ENCODE peak calls at places on chromosomes 16 and 17, in seven cellular contexts. J is body of pancreas, A is H1, X is tibial nerve, T is uterus, P is breast epithelium, L is IMR-90. U is an unnamed sample. For H3K9me3, the result is how much of the 10 kb centered on the place peaks cover.

GRCh38 chr16:72908362-72908838 is 139.5 kb downstream of the ZFHX3 start:
- DNase-seq in J (peak), A (no peak), X (no peak), T (no peak), P (no peak), L (no peak), U (no peak)

GRCh38 chr16:66293207-66293735 is 73.2 kb upstream of the CDH5 start:
- DNase-seq in J (no peak), A (no peak), X (no peak), T (no peak), P (no peak), L (no peak), U (no peak)

GRCh38 chr16:73228649-73229048 is 180.7 kb upstream of the ZFHX3 start:
- DNase-seq in J (no peak), A (no peak), X (no peak), T (peak), P (no peak), L (peak), U (no peak)

GRCh38 chr17:2383628-2384167 is 17.2 kb downstream of the MNT start:
- DNase-seq in J (no peak), A (no peak), X (no peak), T (no peak), P (no peak), L (no peak), U (no peak)

GRCh38 chr17:62703776-62704380 is 76.4 kb downstream of the MRC2 start:
- DNase-seq in J (peak), A (peak), X (peak), T (peak), P (peak), L (peak), U (peak)

GRCh38 chr17:13024526-13025263 is 6.9 kb upstream of the ELAC2 start:
- DNase-seq in J (peak), A (peak), X (no peak), T (peak), P (no peak), L (peak), U (peak)

GRCh38 chr16:30027588-30028437 is 3.3 kb downstream of the TLCD3B start:
- DNase-seq in J (no peak), A (no peak), X (no peak), T (no peak), P (no peak), L (no peak), U (no peak)

GRCh38 chr17:41064301-41064700 is 1.4 kb downstream of the KRTAP2-4 start:
- DNase-seq in J (no peak), A (no peak), X (no peak), T (no peak), P (no peak), L (no peak), U (no peak)

GRCh38 chr16:24721830-24722238 is 7.6 kb upstream of the TNRC6A start:
- DNase-seq in J (no peak), A (no peak), X (no peak), T (no peak), P (no peak), L (no peak), U (no peak)

GRCh38 chr17:68906638-68907037 is 48.6 kb downstream of the ABCA8 start:
- DNase-seq in J (peak), A (no peak), X (no peak), T (no peak), P (no peak), L (peak), U (no peak)

GRCh38 chr17:41718287-41718645 is 6.1 kb downstream of the GAST start:
- DNase-seq in J (no peak), A (no peak), X (no peak), T (no peak), P (no peak), L (no peak), U (no peak)

GRCh38 chr17:79506955-79507354 is 103.9 kb downstream of the RBFOX3 start:
- DNase-seq in J (no peak), A (no peak), X (no peak), T (no peak), P (no peak), L (no peak), U (no peak)
- H3K9me3 ChIP-seq in J (under half), A (under half), X (under half), T (under half), P (under half), L (under half), U (under half)

GRCh38 chr16:18801197-18801972 is at the start of gene ARL6IP1:
- DNase-seq in J (peak), A (peak), X (peak), T (peak), P (peak), L (peak), U (peak)
- TF ChIP-seq POLR2A in J (peak), A (peak), X (peak), T (peak), P (peak), L (peak), U (peak)

GRCh38 chr16:19240494-19240893 is 45.0 kb upstream of the CLEC19A start:
- DNase-seq in J (no peak), A (no peak), X (no peak), T (no peak), P (no peak), L (no peak), U (no peak)
- H3K9me3 ChIP-seq in J (under half), A (under half), X (under half), T (under half), P (under half), L (under half), U (under half)

GRCh38 chr16:15434425-15435215 is at the start of gene BMERB1:
- DNase-seq in J (peak), A (peak), X (peak), T (peak), P (peak), L (peak), U (peak)
- TF ChIP-seq POLR2A in J (peak), A (no peak), X (peak), T (peak), P (no peak), L (peak), U (peak)

DNA sequence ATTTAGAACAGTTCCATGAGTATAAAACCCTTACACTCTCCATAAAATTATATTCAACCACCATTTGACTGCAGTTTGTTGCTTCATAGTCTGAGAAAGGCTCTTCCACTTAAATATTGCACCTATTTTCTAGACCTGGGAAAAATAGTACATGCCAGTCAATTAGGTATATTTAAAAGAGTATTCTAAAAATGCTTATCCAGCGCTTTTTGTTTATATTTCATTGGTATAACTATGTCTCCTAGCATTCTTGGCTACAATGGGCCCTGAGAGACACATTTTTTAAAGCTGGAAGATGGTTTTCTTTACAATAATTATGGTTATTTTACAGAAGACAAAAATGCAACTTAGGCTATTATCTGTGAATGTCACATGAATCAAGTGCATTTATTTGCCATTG is 439.4 kb downstream of the KCNJ18 start:
- DNase-seq in J (no peak), A (no peak), X (no peak), T (no peak), P (no peak), L (no peak), U (no peak)
- H3K9me3 ChIP-seq in J (under half), A (under half), X (under half), T (under half), P (under half), L (under half), U (under half)

GRCh38 chr17:27630607-27631408 is at the start of gene LGALS9:
- DNase-seq in J (peak), A (no peak), X (no peak), T (no peak), P (no peak), L (peak), U (peak)
- TF ChIP-seq POLR2A in J (peak), A (no peak), X (no peak), T (no peak), P (no peak), L (no peak), U (peak)

DNA sequence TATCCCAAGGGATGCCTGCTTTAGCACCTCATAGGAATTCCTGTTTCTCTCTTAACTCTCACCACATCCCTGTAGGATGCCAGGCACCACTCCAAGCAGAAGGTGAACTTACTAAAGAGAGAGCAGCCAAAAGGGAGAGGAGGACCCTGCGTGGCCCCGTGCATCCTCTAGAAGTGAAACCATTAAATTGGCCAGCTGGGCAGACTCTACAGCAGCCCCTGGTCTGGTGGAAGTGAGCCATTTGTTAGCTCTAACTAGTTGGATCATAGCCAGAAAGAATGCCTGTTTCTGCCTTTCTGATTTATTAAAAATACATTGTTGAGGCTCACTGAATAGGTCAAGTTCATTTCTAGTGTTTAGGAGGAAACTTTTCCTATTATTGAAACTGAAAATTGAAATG is 22.3 kb downstream of the TMEM11 start:
- DNase-seq in J (no peak), A (no peak), X (no peak), T (no peak), P (no peak), L (no peak), U (no peak)
- H3K9me3 ChIP-seq in J (under half), A (under half), X (under half), T (under half), P (under half), L (under half), U (under half)

DNA sequence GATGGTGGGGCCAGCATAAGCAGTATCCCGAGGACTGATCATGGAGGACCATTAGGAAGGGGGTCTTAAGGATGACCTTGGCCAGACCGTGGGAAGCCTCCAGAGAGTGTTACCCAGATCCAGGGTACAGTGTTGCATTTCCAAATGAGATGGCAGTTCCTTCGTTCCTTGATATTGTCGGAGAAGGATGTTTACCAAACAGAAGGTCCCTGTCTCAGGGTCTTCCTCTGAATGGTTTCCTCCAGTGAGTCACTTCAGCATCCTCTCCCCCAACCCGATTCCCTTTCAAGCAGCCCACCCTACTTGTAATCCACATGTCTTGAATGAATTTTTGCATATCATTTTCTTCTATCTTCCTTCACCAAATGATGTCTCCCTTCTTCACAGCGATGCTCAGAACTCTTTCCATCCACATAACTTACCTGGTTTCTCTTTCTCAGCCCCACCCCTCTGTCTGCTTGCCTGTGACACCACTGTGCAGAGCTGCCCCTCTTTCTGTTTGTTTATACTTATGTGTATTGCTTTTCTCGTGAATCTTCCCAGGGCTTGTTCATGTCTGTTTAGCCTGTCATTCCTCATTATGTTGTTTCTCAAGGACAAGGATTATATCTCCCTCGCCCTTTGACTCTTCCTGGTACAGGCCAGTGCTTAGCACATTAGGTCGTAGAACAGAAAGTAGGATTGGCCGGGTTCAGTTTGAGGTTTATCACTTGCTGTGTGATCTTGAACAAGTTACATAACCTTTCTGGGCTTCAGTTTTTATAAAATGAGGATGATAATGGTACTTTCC is 5.7 kb downstream of the GOSR2 start:
- DNase-seq in J (no peak), A (no peak), X (no peak), T (no peak), P (no peak), L (no peak), U (no peak)
- TF ChIP-seq POLR2A in J (no peak), A (no peak), X (no peak), T (no peak), P (no peak), L (no peak), U (no peak)

GRCh38 chr17:52660692-52661091 is 502.2 kb upstream of the CA10 start:
- DNase-seq in J (no peak), A (no peak), X (no peak), T (no peak), P (no peak), L (no peak), U (no peak)

GRCh38 chr17:52666264-52666663 is 507.8 kb upstream of the CA10 start:
- DNase-seq in J (no peak), A (no peak), X (no peak), T (no peak), P (no peak), L (no peak), U (no peak)
- H3K9me3 ChIP-seq in J (under half), A (under half), X (under half), T (under half), P (under half), L (under half), U (under half)

GRCh38 chr17:57004944-57005579 is 27.1 kb downstream of the SCPEP1 start:
- DNase-seq in J (peak), A (no peak), X (no peak), T (no peak), P (no peak), L (no peak), U (peak)
- TF ChIP-seq POLR2A in J (no peak), A (no peak), X (no peak), T (no peak), P (no peak), L (no peak), U (no peak)

U was measured in transverse colon.